ENCODE peak calls at places on chromosome 1, in four cellular contexts. D is AG20443, Z is GM23248, U is right atrium auricular region. M is an unnamed sample.

GRCh38 chr1:19342077-19342775 is 30.1 kb downstream of the SLC66A1 start:
- DNase-seq in D (peak), Z (no peak), U (peak), M (no peak)

GRCh38 chr1:154869351-154870116 is 547 bp downstream of the KCNN3 start:
- DNase-seq in D (peak), Z (peak), U (peak), M (no peak)

GRCh38 chr1:204859885-204860284 is 10.8 kb upstream of the NFASC start:
- DNase-seq in D (peak), Z (no peak), U (no peak), M (no peak)

GRCh38 chr1:79551321-79551720 is 544.8 kb upstream of the ADGRL4 start:
- DNase-seq in D (no peak), Z (peak), U (no peak), M (no peak)

GRCh38 chr1:106063510-106063909 is 993.0 kb upstream of the PRMT6 start:
- DNase-seq in D (no peak), Z (no peak), U (no peak), M (no peak)

GRCh38 chr1:89051944-89052312 is 13.1 kb downstream of the GBP1 start:
- DNase-seq in D (no peak), Z (no peak), U (no peak), M (no peak)

GRCh38 chr1:76929136-76929535 is 61.9 kb downstream of the ST6GALNAC5 start:
- DNase-seq in D (no peak), Z (no peak), U (no peak), M (no peak)

GRCh38 chr1:157968951-157969350 is 24.5 kb upstream of the KIRREL1 start:
- DNase-seq in D (peak), Z (peak), U (no peak), M (no peak)

GRCh38 chr1:36557041-36558000 is 74.6 kb upstream of the CSF3R start:
- DNase-seq in D (no peak), Z (no peak), U (no peak), M (peak)

GRCh38 chr1:10155087-10155712 is 55.2 kb upstream of the KIF1B start:
- DNase-seq in D (no peak), Z (no peak), U (no peak), M (no peak)

GRCh38 chr1:242467556-242468145 is 56.8 kb downstream of the PLD5 start:
- DNase-seq in D (peak), Z (peak), U (peak), M (no peak)

GRCh38 chr1:21764615-21765423 is 18.1 kb downstream of the USP48 start:
- DNase-seq in D (peak), Z (peak), U (peak), M (no peak)

M was measured in coronary artery.